ENCODE peak calls at places on chromosomes 4 and X, in eight cellular contexts. One of them, this sample, is unnamed.

GRCh38 chrX:41518127-41518840 is 71.1 kb downstream of the NYX start:
- DNase-seq in CD4-positive, alpha-beta T cell: no peak
- DNase-seq in heart right ventricle: no peak
- DNase-seq in HL-60: no peak
- DNase-seq in osteocyte: no peak
- DNase-seq in fibroblast of lung: no peak
- DNase-seq in A549: no peak
- DNase-seq in psoas muscle: no peak
- DNase-seq in this sample: no peak

GRCh38 chr4:25441519-25442117 is 64.6 kb downstream of the ANAPC4 start:
- DNase-seq in CD4-positive, alpha-beta T cell: no peak
- DNase-seq in osteocyte: no peak
- DNase-seq in HL-60: peak
- DNase-seq in psoas muscle: no peak
- DNase-seq in heart right ventricle: peak
- DNase-seq in A549: peak
- DNase-seq in fibroblast of lung: peak
- DNase-seq in this sample: peak

GRCh38 chr4:157804986-157805385 is 367.8 kb downstream of the GASK1B start:
- DNase-seq in psoas muscle: no peak
- DNase-seq in osteocyte: no peak
- DNase-seq in HL-60: no peak
- DNase-seq in fibroblast of lung: peak
- DNase-seq in CD4-positive, alpha-beta T cell: no peak
- DNase-seq in A549: no peak
- DNase-seq in heart right ventricle: no peak
- DNase-seq in this sample: no peak

GRCh38 chr4:105022811-105023667 is 123.6 kb upstream of the TET2 start:
- DNase-seq in fibroblast of lung: peak
- DNase-seq in A549: no peak
- DNase-seq in psoas muscle: no peak
- DNase-seq in heart right ventricle: no peak
- DNase-seq in HL-60: peak
- DNase-seq in osteocyte: no peak
- DNase-seq in CD4-positive, alpha-beta T cell: no peak
- DNase-seq in this sample: no peak

GRCh38 chr4:163902417-163902816 is 407.9 kb downstream of the TMA16 start:
- DNase-seq in heart right ventricle: no peak
- DNase-seq in HL-60: no peak
- DNase-seq in osteocyte: no peak
- DNase-seq in fibroblast of lung: no peak
- DNase-seq in CD4-positive, alpha-beta T cell: no peak
- DNase-seq in A549: no peak
- DNase-seq in psoas muscle: no peak
- DNase-seq in this sample: no peak

GRCh38 chr4:114108869-114109268 is 129.4 kb upstream of the ARSJ start:
- DNase-seq in psoas muscle: no peak
- DNase-seq in HL-60: no peak
- DNase-seq in A549: no peak
- DNase-seq in CD4-positive, alpha-beta T cell: no peak
- DNase-seq in heart right ventricle: peak
- DNase-seq in osteocyte: no peak
- DNase-seq in fibroblast of lung: peak
- DNase-seq in this sample: no peak

GRCh38 chrX:110286126-110286525 is 31.8 kb downstream of the AMMECR1 start:
- DNase-seq in HL-60: no peak
- DNase-seq in heart right ventricle: no peak
- DNase-seq in CD4-positive, alpha-beta T cell: no peak
- DNase-seq in fibroblast of lung: peak
- DNase-seq in osteocyte: no peak
- DNase-seq in A549: peak
- DNase-seq in psoas muscle: no peak
- DNase-seq in this sample: no peak

GRCh38 chr4:13347517-13348125 is 136.5 kb downstream of the RAB28 start:
- DNase-seq in CD4-positive, alpha-beta T cell: no peak
- DNase-seq in HL-60: no peak
- DNase-seq in A549: no peak
- DNase-seq in fibroblast of lung: no peak
- DNase-seq in heart right ventricle: no peak
- DNase-seq in psoas muscle: no peak
- DNase-seq in osteocyte: no peak
- DNase-seq in this sample: no peak

GRCh38 chr4:40622913-40623312 is 6.8 kb downstream of the RBM47 start:
- DNase-seq in A549: no peak
- DNase-seq in fibroblast of lung: no peak
- DNase-seq in osteocyte: no peak
- DNase-seq in psoas muscle: no peak
- DNase-seq in CD4-positive, alpha-beta T cell: no peak
- DNase-seq in heart right ventricle: no peak
- DNase-seq in HL-60: no peak
- DNase-seq in this sample: no peak

GRCh38 chr4:138910201-138910913 is 105.2 kb upstream of the NOCT start:
- DNase-seq in fibroblast of lung: peak
- DNase-seq in CD4-positive, alpha-beta T cell: no peak
- DNase-seq in osteocyte: no peak
- DNase-seq in HL-60: no peak
- DNase-seq in A549: peak
- DNase-seq in heart right ventricle: no peak
- DNase-seq in psoas muscle: no peak
- DNase-seq in this sample: no peak

GRCh38 chr4:84878090-84878489 is 88.4 kb downstream of the WDFY3 start:
- DNase-seq in HL-60: no peak
- DNase-seq in osteocyte: no peak
- DNase-seq in fibroblast of lung: peak
- DNase-seq in psoas muscle: no peak
- DNase-seq in CD4-positive, alpha-beta T cell: no peak
- DNase-seq in heart right ventricle: no peak
- DNase-seq in A549: no peak
- DNase-seq in this sample: no peak

GRCh38 chr4:36003051-36003450 is 241.3 kb downstream of the ARAP2 start:
- DNase-seq in CD4-positive, alpha-beta T cell: no peak
- DNase-seq in HL-60: no peak
- DNase-seq in fibroblast of lung: no peak
- DNase-seq in osteocyte: no peak
- DNase-seq in psoas muscle: no peak
- DNase-seq in heart right ventricle: no peak
- DNase-seq in A549: no peak
- DNase-seq in this sample: no peak

GRCh38 chr4:37442062-37442323 is 197.4 kb downstream of the NWD2 start:
- DNase-seq in HL-60: no peak
- DNase-seq in psoas muscle: no peak
- DNase-seq in fibroblast of lung: no peak
- DNase-seq in heart right ventricle: no peak
- DNase-seq in osteocyte: no peak
- DNase-seq in A549: no peak
- DNase-seq in CD4-positive, alpha-beta T cell: no peak
- DNase-seq in this sample: no peak

GRCh38 chr4:102247041-102247440 is 98.2 kb downstream of the SLC39A8 start:
- DNase-seq in psoas muscle: no peak
- DNase-seq in A549: no peak
- DNase-seq in CD4-positive, alpha-beta T cell: no peak
- DNase-seq in fibroblast of lung: no peak
- DNase-seq in heart right ventricle: no peak
- DNase-seq in HL-60: no peak
- DNase-seq in osteocyte: no peak
- DNase-seq in this sample: no peak

GRCh38 chrX:69109036-69109663 is 56.1 kb downstream of the PJA1 start:
- DNase-seq in osteocyte: no peak
- DNase-seq in CD4-positive, alpha-beta T cell: no peak
- DNase-seq in fibroblast of lung: no peak
- DNase-seq in HL-60: no peak
- DNase-seq in A549: no peak
- DNase-seq in psoas muscle: no peak
- DNase-seq in heart right ventricle: no peak
- DNase-seq in this sample: no peak
- TF ChIP-seq CTCF in osteocyte: no peak
- TF ChIP-seq CTCF in CD4-positive, alpha-beta T cell: no peak
- TF ChIP-seq CTCF in fibroblast of lung: no peak
- TF ChIP-seq CTCF in HL-60: no peak
- TF ChIP-seq CTCF in A549: no peak
- TF ChIP-seq CTCF in psoas muscle: no peak
- TF ChIP-seq CTCF in heart right ventricle: no peak
- TF ChIP-seq CTCF in this sample: no peak

GRCh38 chr4:20251796-20252655 is at the start of gene SLIT2:
- DNase-seq in psoas muscle: peak
- DNase-seq in heart right ventricle: peak
- DNase-seq in osteocyte: peak
- DNase-seq in A549: peak
- DNase-seq in fibroblast of lung: peak
- DNase-seq in HL-60: peak
- DNase-seq in CD4-positive, alpha-beta T cell: no peak
- DNase-seq in this sample: peak
- TF ChIP-seq CTCF in psoas muscle: no peak
- TF ChIP-seq CTCF in heart right ventricle: peak
- TF ChIP-seq CTCF in osteocyte: peak
- TF ChIP-seq CTCF in A549: no peak
- TF ChIP-seq CTCF in fibroblast of lung: no peak
- TF ChIP-seq CTCF in HL-60: no peak
- TF ChIP-seq CTCF in CD4-positive, alpha-beta T cell: no peak
- TF ChIP-seq CTCF in this sample: no peak

GRCh38 chr4:4838602-4839470 is 20.6 kb upstream of the MSX1 start:
- DNase-seq in psoas muscle: no peak
- DNase-seq in fibroblast of lung: no peak
- DNase-seq in HL-60: no peak
- DNase-seq in osteocyte: no peak
- DNase-seq in heart right ventricle: no peak
- DNase-seq in CD4-positive, alpha-beta T cell: no peak
- DNase-seq in A549: no peak
- DNase-seq in this sample: no peak

GRCh38 chr4:4837316-4837715 is 22.1 kb upstream of the MSX1 start:
- DNase-seq in fibroblast of lung: no peak
- DNase-seq in CD4-positive, alpha-beta T cell: no peak
- DNase-seq in HL-60: no peak
- DNase-seq in psoas muscle: no peak
- DNase-seq in A549: no peak
- DNase-seq in osteocyte: no peak
- DNase-seq in heart right ventricle: no peak
- DNase-seq in this sample: no peak

GRCh38 chr4:4837921-4838601 is 21.4 kb upstream of the MSX1 start:
- DNase-seq in CD4-positive, alpha-beta T cell: no peak
- DNase-seq in psoas muscle: no peak
- DNase-seq in heart right ventricle: no peak
- DNase-seq in fibroblast of lung: no peak
- DNase-seq in A549: no peak
- DNase-seq in osteocyte: no peak
- DNase-seq in HL-60: no peak
- DNase-seq in this sample: no peak

GRCh38 chr4:4839471-4839810 is 20.0 kb upstream of the MSX1 start:
- DNase-seq in HL-60: no peak
- DNase-seq in osteocyte: no peak
- DNase-seq in fibroblast of lung: no peak
- DNase-seq in psoas muscle: no peak
- DNase-seq in A549: no peak
- DNase-seq in heart right ventricle: no peak
- DNase-seq in CD4-positive, alpha-beta T cell: no peak
- DNase-seq in this sample: no peak

GRCh38 chr4:4836044-4836443 is 23.4 kb upstream of the MSX1 start:
- DNase-seq in A549: no peak
- DNase-seq in HL-60: no peak
- DNase-seq in osteocyte: no peak
- DNase-seq in fibroblast of lung: no peak
- DNase-seq in CD4-positive, alpha-beta T cell: no peak
- DNase-seq in heart right ventricle: no peak
- DNase-seq in psoas muscle: no peak
- DNase-seq in this sample: no peak
- TF ChIP-seq CTCF in A549: no peak
- TF ChIP-seq CTCF in HL-60: no peak
- TF ChIP-seq CTCF in osteocyte: no peak
- TF ChIP-seq CTCF in fibroblast of lung: no peak
- TF ChIP-seq CTCF in CD4-positive, alpha-beta T cell: no peak
- TF ChIP-seq CTCF in heart right ventricle: no peak
- TF ChIP-seq CTCF in psoas muscle: no peak
- TF ChIP-seq CTCF in this sample: no peak

DNA sequence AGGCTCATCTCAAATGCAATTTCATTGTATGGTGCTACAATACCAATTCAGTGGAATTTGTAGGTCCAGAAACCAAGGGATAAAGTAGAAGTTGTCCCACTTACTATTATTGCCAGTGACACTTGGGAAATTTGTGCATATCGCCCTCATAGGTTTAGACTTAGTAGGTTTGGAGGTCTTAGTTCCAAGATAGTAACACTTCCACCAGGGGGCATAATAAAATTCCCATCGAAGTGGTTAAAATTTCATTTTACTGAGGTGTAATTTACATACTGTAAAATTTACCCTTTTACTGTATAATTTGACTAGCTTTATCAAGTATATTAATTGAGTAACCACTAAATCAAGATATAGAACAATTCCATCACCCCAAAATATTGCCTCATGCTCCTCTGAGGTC is 174.6 kb downstream of the INPP4B start:
- DNase-seq in fibroblast of lung: no peak
- DNase-seq in A549: no peak
- DNase-seq in osteocyte: no peak
- DNase-seq in CD4-positive, alpha-beta T cell: no peak
- DNase-seq in heart right ventricle: no peak
- DNase-seq in psoas muscle: no peak
- DNase-seq in HL-60: no peak
- DNase-seq in this sample: no peak
- TF ChIP-seq CTCF in fibroblast of lung: no peak
- TF ChIP-seq CTCF in A549: no peak
- TF ChIP-seq CTCF in osteocyte: peak
- TF ChIP-seq CTCF in CD4-positive, alpha-beta T cell: peak
- TF ChIP-seq CTCF in heart right ventricle: no peak
- TF ChIP-seq CTCF in psoas muscle: no peak
- TF ChIP-seq CTCF in HL-60: no peak
- TF ChIP-seq CTCF in this sample: peak

GRCh38 chr4:3466691-3467600 is 3.8 kb downstream of the DOK7 start:
- DNase-seq in A549: no peak
- DNase-seq in heart right ventricle: no peak
- DNase-seq in HL-60: no peak
- DNase-seq in fibroblast of lung: no peak
- DNase-seq in CD4-positive, alpha-beta T cell: no peak
- DNase-seq in osteocyte: no peak
- DNase-seq in psoas muscle: peak
- DNase-seq in this sample: no peak

GRCh38 chr4:3467601-3468031 is 4.5 kb downstream of the DOK7 start:
- DNase-seq in osteocyte: no peak
- DNase-seq in HL-60: no peak
- DNase-seq in fibroblast of lung: no peak
- DNase-seq in A549: no peak
- DNase-seq in heart right ventricle: no peak
- DNase-seq in CD4-positive, alpha-beta T cell: no peak
- DNase-seq in psoas muscle: peak
- DNase-seq in this sample: no peak

GRCh38 chr4:3464349-3464905 is 1.3 kb downstream of the DOK7 start:
- DNase-seq in psoas muscle: peak
- DNase-seq in A549: no peak
- DNase-seq in fibroblast of lung: no peak
- DNase-seq in HL-60: no peak
- DNase-seq in CD4-positive, alpha-beta T cell: no peak
- DNase-seq in osteocyte: no peak
- DNase-seq in heart right ventricle: no peak
- DNase-seq in this sample: no peak

GRCh38 chr4:3464911-3465697 is 2.0 kb downstream of the DOK7 start:
- DNase-seq in osteocyte: no peak
- DNase-seq in heart right ventricle: no peak
- DNase-seq in CD4-positive, alpha-beta T cell: no peak
- DNase-seq in fibroblast of lung: no peak
- DNase-seq in A549: no peak
- DNase-seq in HL-60: no peak
- DNase-seq in psoas muscle: peak
- DNase-seq in this sample: no peak

GRCh38 chr4:3465698-3466671 is 2.9 kb downstream of the DOK7 start:
- DNase-seq in psoas muscle: peak
- DNase-seq in A549: no peak
- DNase-seq in heart right ventricle: no peak
- DNase-seq in CD4-positive, alpha-beta T cell: no peak
- DNase-seq in osteocyte: no peak
- DNase-seq in fibroblast of lung: no peak
- DNase-seq in HL-60: no peak
- DNase-seq in this sample: no peak
- TF ChIP-seq CTCF in psoas muscle: peak
- TF ChIP-seq CTCF in A549: no peak
- TF ChIP-seq CTCF in heart right ventricle: peak
- TF ChIP-seq CTCF in CD4-positive, alpha-beta T cell: no peak
- TF ChIP-seq CTCF in osteocyte: peak
- TF ChIP-seq CTCF in fibroblast of lung: no peak
- TF ChIP-seq CTCF in HL-60: no peak
- TF ChIP-seq CTCF in this sample: peak

This sample was measured in neural crest cell.